ENCODE peak calls at places on chromosomes 7 and 10, in five cellular contexts. I is foreskin fibroblast, K is pancreas, D is GM10248, S is tibial nerve. T is an unnamed sample.

GRCh38 chr10:58638406-58638805 is 125.7 kb downstream of the BICC1 start:
- DNase-seq in K (no peak), D (no peak), I (no peak), S (no peak), T (no peak)

GRCh38 chr10:133391761-133392518 is 2.0 kb upstream of the MTG1 start:
- DNase-seq in D (no peak), K (peak), I (no peak), S (no peak), T (no peak)

GRCh38 chr10:114458955-114459354 is 54.7 kb upstream of the AFAP1L2 start:
- DNase-seq in D (peak), K (peak), I (no peak), S (no peak), T (no peak)

GRCh38 chr10:51139176-51139575 is 64.9 kb downstream of the PRKG1 start:
- DNase-seq in I (no peak), D (no peak), S (no peak), K (no peak), T (peak)

GRCh38 chr7:70736715-70737460 is 395.1 kb upstream of the GALNT17 start:
- DNase-seq in S (peak), K (no peak), D (no peak), I (peak), T (no peak)

GRCh38 chr7:128214463-128214862 is 26.6 kb upstream of the LEP start:
- DNase-seq in K (no peak), D (no peak), S (no peak), I (no peak), T (no peak)

GRCh38 chr10:97053285-97053684 is 132.5 kb downstream of the SLIT1 start:
- DNase-seq in D (no peak), S (no peak), I (no peak), K (no peak), T (no peak)

GRCh38 chr10:104245066-104245632 is 9.5 kb upstream of the GSTO1 start:
- DNase-seq in I (no peak), K (no peak), D (no peak), S (no peak), T (no peak)

GRCh38 chr7:124720195-124720594 is 45.4 kb downstream of the GPR37 start:
- DNase-seq in K (no peak), S (no peak), I (peak), D (no peak), T (no peak)

GRCh38 chr7:14013880-14014279 is 24.4 kb upstream of the ETV1 start:
- DNase-seq in K (no peak), S (no peak), I (no peak), D (no peak), T (no peak)

GRCh38 chr10:47378606-47379444 is 5.3 kb downstream of the ZNF488 start:
- DNase-seq in S (no peak), D (no peak), K (no peak), I (no peak), T (no peak)

GRCh38 chr7:127485482-127485881 is 93.0 kb upstream of the ZNF800 start:
- DNase-seq in K (no peak), S (no peak), D (no peak), I (no peak), T (no peak)

GRCh38 chr10:13462551-13462950 is 66.3 kb downstream of the BEND7 start:
- DNase-seq in I (no peak), S (no peak), K (no peak), D (no peak), T (no peak)

GRCh38 chr10:75400769-75401568 is 595 bp downstream of the ZNF503 start:
- DNase-seq in I (peak), S (peak), D (peak), K (peak), T (peak)

GRCh38 chr10:101052285-101052684 is 9.5 kb upstream of the KAZALD1 start:
- DNase-seq in D (no peak), S (no peak), K (no peak), I (peak), T (peak)

GRCh38 chr10:101046332-101047238 is 15.2 kb upstream of the KAZALD1 start:
- DNase-seq in K (no peak), D (no peak), I (no peak), S (no peak), T (peak)

GRCh38 chr10:101047268-101047667 is 14.5 kb upstream of the KAZALD1 start:
- DNase-seq in S (no peak), I (no peak), K (no peak), D (no peak), T (no peak)

GRCh38 chr10:101050206-101051069 is 11.4 kb upstream of the KAZALD1 start:
- DNase-seq in K (peak), D (peak), S (no peak), I (no peak), T (peak)

GRCh38 chr10:101047961-101048892 is 13.6 kb upstream of the KAZALD1 start:
- DNase-seq in K (no peak), I (no peak), D (no peak), S (no peak), T (no peak)
- TF ChIP-seq CTCF in K (no peak), I (no peak), D (no peak), S (no peak), T (no peak)

GRCh38 chr10:11727563-11727962 is 14.6 kb upstream of the ECHDC3 start:
- DNase-seq in S (no peak), I (no peak), D (no peak), K (no peak), T (no peak)

GRCh38 chr10:11725912-11726311 is 16.3 kb upstream of the ECHDC3 start:
- DNase-seq in K (peak), S (no peak), D (no peak), I (no peak), T (no peak)

GRCh38 chr10:11721813-11722212 is 20.4 kb upstream of the ECHDC3 start:
- DNase-seq in I (no peak), K (no peak), D (no peak), S (no peak), T (no peak)

GRCh38 chr10:11728353-11728752 is 13.8 kb upstream of the ECHDC3 start:
- DNase-seq in I (no peak), D (no peak), S (no peak), K (no peak), T (no peak)

DNA sequence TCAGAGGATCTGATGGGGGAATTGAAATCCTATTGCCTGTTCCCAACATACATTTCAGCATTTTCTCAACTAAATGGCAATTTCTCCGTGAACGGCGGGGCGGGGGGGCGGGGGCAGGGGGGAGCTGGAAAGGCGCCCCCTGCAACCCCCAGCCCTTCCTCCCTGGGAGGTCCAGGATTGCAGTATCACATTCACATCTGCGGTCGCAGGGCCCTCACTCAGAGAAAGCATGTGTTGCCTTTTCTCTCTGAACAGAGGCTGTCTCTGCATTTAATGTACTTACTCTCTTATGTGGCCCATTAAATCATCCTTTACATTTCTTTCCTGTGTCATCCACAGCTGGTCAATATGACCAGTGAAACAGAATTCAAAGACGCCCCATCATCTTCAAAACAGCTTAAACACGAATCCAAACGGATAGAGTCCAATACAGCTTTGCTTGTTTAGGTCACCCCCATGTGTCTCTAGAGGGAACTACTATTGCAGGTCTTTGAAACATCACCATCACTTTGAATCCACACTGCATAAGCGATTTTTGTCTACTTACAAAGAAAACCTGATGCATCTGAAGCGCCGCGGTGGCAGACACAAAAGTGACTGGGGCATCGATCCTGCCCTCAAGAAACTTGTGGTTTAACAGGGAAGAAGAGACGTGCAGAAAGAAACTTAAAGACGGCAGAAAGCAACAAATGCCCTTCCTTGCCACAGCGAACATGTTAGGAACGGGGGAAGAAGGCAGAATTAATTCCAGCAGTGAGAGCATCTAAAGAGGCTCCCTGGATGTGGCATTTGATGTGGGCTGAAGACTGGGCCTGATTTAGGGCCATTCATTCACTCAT is 17.0 kb upstream of the ECHDC3 start:
- DNase-seq in S (peak), K (no peak), I (peak), D (peak), T (peak)
- TF ChIP-seq CTCF in S (peak), K (no peak), I (peak), D (peak), T (peak)

GRCh38 chr10:129601737-129602136 is 134.7 kb downstream of the MGMT start:
- DNase-seq in S (no peak), K (no peak), D (peak), I (no peak), T (no peak)

GRCh38 chr10:129605266-129605985 is 138.4 kb downstream of the MGMT start:
- DNase-seq in D (peak), K (no peak), I (no peak), S (no peak), T (no peak)

GRCh38 chr10:129604333-129605032 is 137.4 kb downstream of the MGMT start:
- DNase-seq in K (no peak), I (no peak), D (peak), S (no peak), T (no peak)

GRCh38 chr10:129605986-129606518 is 139.0 kb downstream of the MGMT start:
- DNase-seq in S (no peak), K (no peak), D (no peak), I (no peak), T (no peak)

GRCh38 chr10:129602938-129603520 is 136.0 kb downstream of the MGMT start:
- DNase-seq in S (no peak), D (no peak), I (no peak), K (no peak), T (no peak)
- TF ChIP-seq CTCF in S (no peak), D (no peak), I (no peak), K (no peak), T (no peak)

DNA sequence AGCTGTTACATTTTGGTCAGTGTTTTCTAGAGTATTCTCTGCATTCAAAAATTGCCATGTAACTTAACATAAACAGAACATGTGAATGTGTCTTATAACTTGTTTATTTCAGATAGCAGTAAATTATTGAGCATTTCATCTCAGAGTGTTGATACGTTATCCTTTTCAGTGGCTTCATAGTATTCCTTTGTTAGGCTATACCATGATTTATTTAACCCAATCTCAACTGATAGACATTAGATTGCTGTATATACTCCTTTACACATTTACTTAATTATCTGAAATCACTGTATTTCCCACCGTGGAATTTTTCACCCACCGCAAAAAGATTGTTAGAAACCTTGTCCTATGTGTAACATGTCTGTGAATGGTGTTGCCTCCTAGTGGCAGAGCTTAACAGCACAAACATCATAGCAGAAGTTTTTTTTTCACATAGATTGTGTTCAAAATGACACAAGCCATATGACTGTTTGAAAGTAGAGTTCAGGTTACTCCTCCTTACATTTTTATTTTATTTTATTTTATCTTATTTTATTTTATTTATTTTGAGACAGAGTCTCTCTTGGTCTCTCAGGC is 21.4 kb downstream of the SLF2 start:
- DNase-seq in I (no peak), K (no peak), D (peak), S (no peak), T (no peak)
- TF ChIP-seq CTCF in I (peak), K (no peak), D (peak), S (no peak), T (peak)

T was measured in HFFc6.